ENCODE peak calls at places on chromosomes 2 and 18, in four cellular contexts. L is adipocyte, H is right cardiac atrium, N is ascending aorta. X is an unnamed sample.

GRCh38 chr2:18399601-18400000 is 160.9 kb downstream of the RDH14 start:
- DNase-seq in L (no peak), N (no peak), H (no peak), X (no peak)

GRCh38 chr18:34959989-34960388 is 81.2 kb upstream of the MAPRE2 start:
- DNase-seq in N (no peak), L (no peak), H (no peak), X (no peak)

GRCh38 chr2:125516496-125517109 is 1139.4 kb upstream of the GYPC start:
- DNase-seq in N (no peak), H (no peak), L (peak; percentile 29), X (no peak)

GRCh38 chr18:9184998-9185613 is 48.5 kb downstream of the ANKRD12 start:
- DNase-seq in N (no peak), L (no peak), H (no peak), X (no peak)

GRCh38 chr2:102114290-102114721 is 28.2 kb upstream of the IL1R1 start:
- DNase-seq in L (peak; percentile 56), H (no peak), N (no peak), X (no peak)

GRCh38 chr2:177289824-177290632 is 25.5 kb upstream of the NFE2L2 start:
- DNase-seq in L (no peak), N (no peak), H (no peak), X (no peak)

GRCh38 chr2:53452957-53453748 is 314.5 kb upstream of the CHAC2 start:
- DNase-seq in L (peak; percentile 41), H (peak; percentile 57), N (no peak), X (no peak)

GRCh38 chr18:49857708-49858107 is 44.4 kb upstream of the ACAA2 start:
- DNase-seq in N (no peak), H (no peak), L (no peak), X (no peak)

GRCh38 chr2:68158134-68158447 is 403 bp downstream of the PNO1 start:
- DNase-seq in H (no peak), L (no peak), N (no peak), X (no peak)

GRCh38 chr18:58402247-58402646 is 226.6 kb downstream of the ALPK2 start:
- DNase-seq in N (no peak), L (peak; percentile 64), H (no peak), X (no peak)

GRCh38 chr2:129006135-129006885 is 687.6 kb upstream of the HS6ST1 start:
- DNase-seq in L (no peak), N (no peak), H (no peak), X (no peak)

GRCh38 chr2:171579481-171579880 is 57.2 kb downstream of the CYBRD1 start:
- DNase-seq in H (no peak), N (no peak), L (no peak), X (no peak)

GRCh38 chr2:239292531-239292930 is 108.3 kb downstream of the HDAC4 start:
- DNase-seq in N (no peak), H (no peak), L (no peak), X (no peak)

DNA sequence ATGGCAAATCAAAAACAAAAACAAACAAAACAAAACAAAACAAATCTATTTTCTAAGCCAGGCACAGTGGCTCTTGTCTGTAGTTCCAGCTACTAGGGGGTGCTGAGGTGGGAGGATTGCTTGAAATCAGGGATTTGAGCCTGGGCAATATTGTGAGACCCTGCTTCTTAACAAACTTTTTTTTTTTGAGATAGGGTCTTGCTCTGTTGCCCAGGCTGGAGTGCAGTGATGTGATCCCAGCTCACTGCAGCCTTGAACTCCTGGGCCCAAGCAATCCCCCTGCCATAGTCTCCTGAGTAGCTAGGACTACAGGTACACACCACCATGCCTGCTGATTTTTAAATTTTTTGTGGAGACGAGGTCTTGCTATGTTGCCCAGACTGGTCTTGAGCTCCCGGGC is 6.2 kb downstream of the HPCAL1 start:
- DNase-seq in N (no peak), H (no peak), L (no peak), X (no peak)
- H3K4me1 ChIP-seq in N (peaks cover 6% of the 10 kb centered on the region), H (peaks cover 8% of the 10 kb centered on the region), L (peaks cover 6% of the 10 kb centered on the region), X (peaks cover 13% of the 10 kb centered on the region)

DNA sequence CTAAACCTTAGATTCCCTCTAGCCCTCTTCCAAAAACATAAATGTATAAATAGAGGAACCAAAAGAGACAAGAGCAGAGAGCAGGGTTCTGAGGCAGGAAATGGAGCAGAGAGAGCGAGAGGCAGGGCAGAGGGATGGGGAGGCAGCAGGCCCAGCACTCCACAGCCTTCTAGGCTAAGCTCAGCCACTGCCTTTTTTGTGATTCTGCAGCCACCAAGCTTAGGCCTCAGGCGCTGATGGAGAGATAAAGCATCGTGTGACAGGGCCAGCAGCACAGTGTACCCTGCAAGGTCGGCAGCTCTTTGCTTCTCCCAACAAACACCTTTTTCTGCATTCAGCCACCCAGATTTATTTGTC is 14.4 kb upstream of the MAT2A start:
- DNase-seq in N (no peak), H (no peak), L (no peak), X (peak; percentile 64)
- H3K4me3 ChIP-seq in N (no peak overlapping the region), H (no peak overlapping the region), L (no peak overlapping the region), X (no peak overlapping the region)

GRCh38 chr2:36369711-36370110 is 14.1 kb downstream of the CRIM1 start:
- DNase-seq in H (no peak), N (no peak), L (no peak), X (no peak)

GRCh38 chr2:36368438-36368837 is 12.9 kb downstream of the CRIM1 start:
- DNase-seq in L (no peak), N (no peak), H (no peak), X (no peak)

GRCh38 chr2:36367497-36368353 is 12.1 kb downstream of the CRIM1 start:
- DNase-seq in L (no peak), H (no peak), N (no peak), X (no peak)

GRCh38 chr2:36370281-36370680 is 14.7 kb downstream of the CRIM1 start:
- DNase-seq in N (no peak), L (no peak), H (no peak), X (no peak)

DNA sequence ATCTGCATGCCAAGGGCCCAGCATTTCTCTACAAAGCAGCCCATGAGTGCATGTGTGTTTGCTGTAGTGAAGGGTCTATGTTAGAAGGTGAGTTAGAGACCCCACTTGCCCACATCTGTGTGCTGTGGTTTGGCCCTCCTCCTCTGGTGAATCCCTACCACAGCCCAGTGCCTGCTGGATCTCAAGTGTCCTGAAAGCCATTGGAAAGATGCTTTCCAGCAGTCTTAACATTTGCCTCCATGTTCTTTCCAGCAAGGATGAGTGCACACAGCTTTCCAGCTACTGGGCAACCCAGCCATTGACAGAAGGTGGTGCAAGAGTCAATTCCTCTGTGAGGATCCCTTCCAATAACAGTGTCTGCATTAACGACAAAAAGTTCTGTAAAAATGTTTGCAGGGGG is 13.6 kb downstream of the CRIM1 start:
- DNase-seq in L (no peak), N (no peak), H (no peak), X (no peak)
- H3K4me1 ChIP-seq in L (peaks cover 81% of the 10 kb centered on the region), N (peaks cover 84% of the 10 kb centered on the region), H (peaks cover 29% of the 10 kb centered on the region), X (peaks cover 69% of the 10 kb centered on the region)

GRCh38 chr2:218013289-218013688 is 10.5 kb upstream of the TNS1 start:
- DNase-seq in N (no peak), H (no peak), L (no peak), X (no peak)
- H3K4me3 ChIP-seq in N (no peak overlapping the region), H (no peak overlapping the region), L (no peak overlapping the region), X (no peak overlapping the region)

GRCh38 chr2:223464071-223464470 is 138.1 kb downstream of the SCG2 start:
- DNase-seq in L (no peak), N (no peak), H (no peak), X (no peak)
- H3K4me1 ChIP-seq in L (peaks cover 37% of the 10 kb centered on the region), N (peaks cover 8% of the 10 kb centered on the region), H (no peaks in the 10 kb centered on the region), X (no peaks in the 10 kb centered on the region)

GRCh38 chr2:216636570-216637450 is 3.6 kb downstream of the IGFBP2 start:
- DNase-seq in L (peak; percentile 88), N (peak; percentile 86), H (peak; percentile 46), X (peak; percentile 93)
- H3K4me3 ChIP-seq in L (no peak overlapping the region), N (peak overlapping the region; percentile 96), H (no peak overlapping the region), X (peak overlapping the region; percentile 86)

DNA sequence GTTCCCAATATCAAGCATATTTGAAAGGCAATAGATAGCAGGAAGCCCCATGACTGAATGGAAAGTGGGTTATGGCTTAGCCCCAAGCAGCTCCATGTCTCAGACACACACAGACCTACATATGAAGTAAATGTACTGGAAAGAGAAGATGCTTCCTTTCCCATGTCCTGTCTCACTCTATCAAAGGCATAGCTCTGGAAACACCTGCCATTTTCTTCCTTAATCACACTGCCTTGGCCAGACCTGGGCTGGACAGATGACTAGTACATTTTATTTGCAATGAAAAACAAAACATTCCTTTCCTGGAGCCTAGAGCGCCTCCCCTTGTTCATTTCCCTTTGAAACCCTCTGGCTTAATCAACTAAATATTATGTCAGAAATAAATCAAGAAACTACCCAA is 160.7 kb downstream of the ANTXR1 start:
- DNase-seq in L (no peak), N (no peak), H (no peak), X (no peak)
- H3K4me1 ChIP-seq in L (peaks cover 24% of the 10 kb centered on the region), N (peaks cover 73% of the 10 kb centered on the region), H (peaks cover 3% of the 10 kb centered on the region), X (peaks cover 13% of the 10 kb centered on the region)

GRCh38 chr2:208183526-208183925 is 6.3 kb downstream of the C2orf80 start:
- DNase-seq in H (no peak), N (no peak), L (no peak), X (peak; percentile 21)
- H3K4me3 ChIP-seq in H (no peak overlapping the region), N (peak overlapping the region; percentile 28), L (no peak overlapping the region), X (no peak overlapping the region)

GRCh38 chr2:226782092-226782713 is 17.4 kb downstream of the IRS1 start:
- DNase-seq in L (peak; percentile 78), H (no peak), N (no peak), X (no peak)
- H3K4me1 ChIP-seq in L (peaks cover under 1% of the 10 kb centered on the region), H (peaks cover 8% of the 10 kb centered on the region), N (peaks cover 6% of the 10 kb centered on the region), X (peaks cover 4% of the 10 kb centered on the region)

DNA sequence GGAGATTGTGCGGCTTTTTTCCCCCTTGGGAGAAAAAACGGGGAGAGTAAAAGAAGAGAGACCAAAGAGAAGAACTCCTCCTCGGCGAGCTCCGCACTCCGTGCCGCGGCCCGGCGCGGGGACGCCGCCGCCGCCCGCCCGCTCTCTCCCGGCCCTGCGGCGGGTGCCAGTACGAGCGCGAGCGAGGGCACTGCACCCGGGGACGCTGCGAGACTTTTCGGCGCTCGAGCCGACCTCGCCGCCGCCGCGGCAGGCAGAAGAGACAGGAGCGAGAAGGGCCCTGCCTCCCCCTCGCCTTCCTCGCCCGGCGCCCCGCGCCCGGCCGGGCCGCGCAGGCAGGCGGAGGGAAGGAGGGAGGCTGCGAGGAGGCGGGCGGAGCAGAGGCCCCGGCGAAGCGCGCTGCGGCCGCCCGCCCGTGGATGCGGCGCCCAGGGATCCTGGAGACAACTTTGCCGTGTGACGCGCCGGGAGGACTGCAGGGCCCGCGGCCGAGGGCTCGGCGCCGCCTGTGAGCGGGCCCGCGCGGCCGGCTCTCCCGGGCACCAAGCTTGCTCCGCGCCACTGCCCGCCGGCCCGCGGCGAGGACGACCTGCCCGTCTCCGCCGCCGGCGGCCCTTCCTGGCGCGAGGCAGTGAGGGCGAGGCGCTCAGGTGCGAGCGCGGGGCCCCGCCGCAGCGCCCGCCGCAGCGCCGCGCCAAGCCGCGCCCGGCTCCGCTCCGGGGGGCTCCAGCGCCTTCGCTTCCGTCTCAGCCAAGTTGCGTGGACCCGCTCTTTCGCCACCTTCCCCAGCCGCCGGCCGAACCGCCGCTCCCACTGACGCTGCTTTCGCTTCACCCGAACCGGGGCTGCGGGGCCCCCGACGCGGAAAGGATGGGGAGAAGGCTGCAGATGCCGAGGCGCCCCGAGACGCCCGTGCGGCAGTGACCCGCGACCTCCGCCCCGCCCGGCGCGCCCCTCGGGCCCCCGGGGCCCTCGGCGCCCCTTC is 653 bp upstream of the INHBB start:
- DNase-seq in N (no peak), H (peak; percentile 63), L (peak; percentile 61), X (peak; percentile 28)
- H3K4me3 ChIP-seq in N (peak overlapping the region; percentile 75), H (peak overlapping the region; percentile 71), L (peak overlapping the region; percentile 78), X (peak overlapping the region; percentile 30)

X was measured in HAP-1.